ENCODE peak calls at places on chromosomes 11 and 22, in four cellular contexts. K is progenitor cell of endocrine pancreas, D is bronchial epithelial cell, X is mucosa of descending colon. C is an unnamed sample.

GRCh38 chr22:28951530-28951929 is 68.2 kb downstream of the ZNRF3 start:
- DNase-seq in K (no peak), X (no peak), D (no peak), C (no peak)

GRCh38 chr11:59141191-59141590 is 1.5 kb upstream of the FAM111A start:
- DNase-seq in K (no peak), X (no peak), D (no peak), C (no peak)

GRCh38 chr11:35907648-35908431 is 36.0 kb upstream of the LDLRAD3 start:
- DNase-seq in X (no peak), K (no peak), D (peak), C (no peak)

GRCh38 chr11:45677811-45678515 is 12.5 kb upstream of the CHST1 start:
- DNase-seq in K (no peak), X (no peak), D (no peak), C (no peak)

GRCh38 chr11:105135873-105136272 is 3.7 kb downstream of the CARD18 start:
- DNase-seq in D (no peak), K (no peak), X (no peak), C (no peak)

GRCh38 chr11:45233121-45233803 is 52.9 kb downstream of the SYT13 start:
- DNase-seq in K (peak), D (peak), X (peak), C (peak)

GRCh38 chr11:116540019-116540418 is 232.8 kb downstream of the BUD13 start:
- DNase-seq in X (no peak), K (no peak), D (no peak), C (no peak)

GRCh38 chr22:22576244-22576988 is 17.4 kb upstream of the PRAME start:
- DNase-seq in D (peak), X (no peak), K (peak), C (peak)

GRCh38 chr11:99925968-99926367 is 761.1 kb upstream of the ARHGAP42 start:
- DNase-seq in K (no peak), X (no peak), D (no peak), C (no peak)

GRCh38 chr11:117226388-117227385 is 5.2 kb downstream of the PCSK7 start:
- DNase-seq in K (no peak), D (peak), X (no peak), C (peak)

GRCh38 chr22:41857160-41857859 is 24.4 kb downstream of the SREBF2 start:
- DNase-seq in D (peak), K (no peak), X (no peak), C (peak)

GRCh38 chr22:32120603-32121002 is 38.5 kb downstream of the C22orf42 start:
- DNase-seq in D (no peak), K (no peak), X (no peak), C (no peak)

GRCh38 chr11:102868359-102868758 is 6.4 kb downstream of the MMP12 start:
- DNase-seq in D (peak), X (no peak), K (no peak), C (no peak)

GRCh38 chr11:130580372-130580771 is 131.9 kb downstream of the ADAMTS15 start:
- DNase-seq in D (peak), K (no peak), X (no peak), C (peak)

GRCh38 chr11:122678406-122678805 is 22.9 kb downstream of the UBASH3B start:
- DNase-seq in D (no peak), K (no peak), X (no peak), C (no peak)

GRCh38 chr22:38427465-38427864 is 27.5 kb downstream of the KCNJ4 start:
- DNase-seq in D (no peak), X (no peak), K (no peak), C (no peak)

GRCh38 chr11:17781626-17782025 is 47.0 kb downstream of the KCNC1 start:
- DNase-seq in K (no peak), D (no peak), X (no peak), C (no peak)

GRCh38 chr22:50178871-50179869 is 6.5 kb upstream of the TRABD start:
- DNase-seq in D (no peak), K (no peak), X (peak), C (no peak)

GRCh38 chr22:29475550-29475949 is 4.5 kb upstream of the NEFH start:
- DNase-seq in K (no peak), D (no peak), X (no peak), C (no peak)

GRCh38 chr11:1083621-1084551 is 9.2 kb downstream of the MUC2 start:
- DNase-seq in D (peak), K (no peak), X (peak), C (peak)

GRCh38 chr11:68121067-68121899 is at the start of gene CHKA:
- DNase-seq in K (peak), X (peak), D (peak), C (peak)

GRCh38 chr11:15988693-15989231 is 367.6 kb downstream of the SOX6 start:
- DNase-seq in D (no peak), K (no peak), X (no peak), C (no peak)

GRCh38 chr11:29249713-29250112 is 767.1 kb downstream of the KCNA4 start:
- DNase-seq in X (no peak), K (no peak), D (no peak), C (no peak)

GRCh38 chr22:36727110-36727509 is 23.6 kb upstream of the CACNG2 start:
- DNase-seq in X (no peak), D (no peak), K (no peak), C (no peak)

GRCh38 chr11:34721646-34722045 is 100.8 kb downstream of the EHF start:
- DNase-seq in D (no peak), X (no peak), K (no peak), C (no peak)

GRCh38 chr22:45860201-45860600 is 116.8 kb downstream of the WNT7B start:
- DNase-seq in X (no peak), K (no peak), D (no peak), C (no peak)

GRCh38 chr22:49352361-49353169 is 475.1 kb downstream of the BRD1 start:
- DNase-seq in K (no peak), X (no peak), D (no peak), C (no peak)

GRCh38 chr11:848988-849824 is 6.6 kb downstream of the TSPAN4 start:
- DNase-seq in D (no peak), X (no peak), K (peak), C (no peak)

GRCh38 chr22:29480512-29481264 is 670 bp downstream of the NEFH start:
- DNase-seq in D (peak), X (no peak), K (no peak), C (no peak)

DNA sequence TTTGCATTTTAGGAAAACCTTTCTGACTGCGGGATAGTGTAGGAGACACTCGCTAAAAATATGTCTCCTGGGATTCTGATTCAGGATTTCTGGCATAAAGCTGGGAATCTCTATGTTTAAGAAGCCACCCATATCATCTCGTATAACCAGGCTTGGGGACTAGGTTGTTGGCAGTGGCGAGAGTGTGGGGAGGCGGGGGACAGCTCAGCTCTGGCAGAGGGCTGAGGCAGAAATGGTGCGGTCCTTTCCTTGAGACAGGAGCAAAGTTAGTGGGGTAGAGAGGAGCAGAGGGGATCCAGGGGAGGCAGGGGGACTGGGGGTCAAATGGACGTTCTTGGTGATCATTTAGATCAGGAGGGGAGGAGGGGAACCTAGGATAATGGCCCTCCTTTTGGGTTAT is 74.3 kb downstream of the TEAD1 start:
- DNase-seq in X (no peak), K (no peak), D (no peak), C (no peak)
- TF ChIP-seq CTCF in X (no peak), K (no peak), D (no peak), C (no peak)

GRCh38 chr11:76859708-76860233 is 947 bp upstream of the ACER3 start:
- DNase-seq in X (no peak), D (no peak), K (no peak), C (no peak)

GRCh38 chr11:76861490-76861953 is 804 bp downstream of the ACER3 start:
- DNase-seq in D (no peak), K (no peak), X (no peak), C (no peak)

GRCh38 chr11:76857776-76858461 is 2.8 kb upstream of the ACER3 start:
- DNase-seq in X (no peak), K (no peak), D (no peak), C (no peak)

GRCh38 chr11:76863196-76863777 is 2.6 kb downstream of the ACER3 start:
- DNase-seq in K (no peak), X (no peak), D (no peak), C (no peak)

GRCh38 chr11:76860539-76861475 is at the start of gene ACER3:
- DNase-seq in D (peak), K (peak), X (peak), C (peak)
- TF ChIP-seq CTCF in D (peak), K (peak), X (no peak), C (no peak)

DNA sequence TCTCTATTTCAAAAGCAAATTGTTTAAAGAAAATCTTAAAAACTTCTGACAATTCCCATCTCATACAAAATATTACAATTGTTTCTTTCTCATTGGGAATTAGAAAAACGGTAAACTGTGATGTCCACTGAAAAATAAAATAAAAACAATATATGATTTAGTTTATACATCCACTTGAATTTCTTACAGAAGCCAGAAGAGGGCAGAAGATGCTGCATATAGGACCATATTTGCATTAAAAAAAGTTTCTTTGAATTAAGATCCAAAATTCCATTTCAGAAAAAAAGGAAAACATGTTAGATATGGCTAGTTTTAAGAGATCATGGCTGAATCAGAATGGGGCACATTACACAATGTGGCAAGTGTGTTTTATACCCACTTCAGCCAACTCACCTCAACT is 39.3 kb upstream of the LRRC4C start:
- DNase-seq in X (no peak), D (peak), K (no peak), C (no peak)
- TF ChIP-seq CTCF in X (no peak), D (no peak), K (peak), C (no peak)

DNA sequence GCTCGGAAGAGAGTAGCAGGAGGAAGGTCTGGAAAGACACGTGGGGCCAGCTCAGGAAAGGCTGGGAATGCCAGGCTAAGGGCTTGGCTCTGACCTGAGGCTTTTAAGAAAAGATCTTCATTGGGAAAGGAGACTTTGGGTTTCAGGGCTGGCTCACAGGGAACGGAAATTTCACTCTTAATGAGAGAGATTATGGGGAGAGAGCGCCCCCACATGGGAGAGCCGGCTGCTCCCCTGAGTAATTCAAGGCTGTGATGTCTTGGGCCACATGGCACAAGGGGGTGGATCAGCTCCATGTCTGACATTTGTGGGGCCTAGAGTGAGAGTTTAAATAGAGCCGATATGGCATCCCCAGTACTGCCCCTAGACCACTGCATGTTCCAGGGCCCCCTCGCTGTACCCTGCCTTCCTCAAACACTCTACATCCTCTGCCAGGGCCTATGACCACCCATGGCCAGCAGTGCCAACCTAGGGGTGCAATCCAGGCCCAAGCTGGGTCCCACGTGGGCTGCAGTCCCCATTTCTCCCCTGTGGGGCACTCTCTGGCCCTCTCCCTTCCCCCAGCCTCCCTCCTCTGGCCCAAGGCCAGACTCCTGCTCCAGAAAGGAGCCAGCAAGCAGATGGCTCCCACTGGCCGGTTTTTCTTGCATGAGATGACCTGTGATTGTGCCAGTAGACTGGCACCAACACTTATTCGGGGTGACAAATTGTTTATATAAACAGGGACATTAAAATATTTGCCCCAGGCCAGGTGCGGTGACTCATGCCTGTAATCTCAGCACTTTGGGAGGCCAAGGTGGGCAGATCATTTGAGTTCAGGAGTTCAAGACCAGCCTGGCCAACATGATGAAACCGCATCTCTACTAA is 75.2 kb downstream of the ISX start:
- DNase-seq in D (no peak), K (no peak), X (no peak), C (peak)
- TF ChIP-seq CTCF in D (no peak), K (peak), X (peak), C (no peak)

GRCh38 chr11:5553347-5553746 is 5.0 kb upstream of the OR52H1 start:
- DNase-seq in D (no peak), X (no peak), K (no peak), C (no peak)
- TF ChIP-seq CTCF in D (no peak), X (no peak), K (peak), C (no peak)